ENCODE peak calls at places on chromosomes 16 and 17, in ten cellular contexts. I is nephron progenitor cell, C is M059J, Y is HAP-1, Z is non-pigmented ciliary epithelial cell, Q is cardiac muscle cell, B is H54, W is EH, T is left kidney, V is foreskin fibroblast. N is an unnamed sample.

GRCh38 chr17:9676742-9677387 is 31.5 kb downstream of the USP43 start:
- DNase-seq in Y (no peak), V (peak), I (no peak), W (peak), B (peak), T (no peak), Q (no peak), C (peak), Z (peak), N (peak)

GRCh38 chr16:24986512-24987303 is 28.5 kb downstream of the ARHGAP17 start:
- DNase-seq in I (no peak), W (peak), T (no peak), B (no peak), Y (no peak), Q (peak), Z (no peak), V (peak), C (peak), N (no peak)

GRCh38 chr16:69701452-69701851 is 24.9 kb downstream of the NQO1 start:
- DNase-seq in I (no peak), V (no peak), Z (no peak), T (no peak), W (no peak), B (no peak), C (no peak), Q (no peak), Y (no peak), N (no peak)

GRCh38 chr17:49438439-49438861 is 23.8 kb upstream of the PHB1 start:
- DNase-seq in W (no peak), Y (peak), V (no peak), Q (no peak), B (no peak), T (peak), I (peak), Z (no peak), C (no peak), N (no peak)

GRCh38 chr16:89330177-89330856 is 112.8 kb downstream of the ZNF778 start:
- DNase-seq in B (peak), Q (peak), V (no peak), I (no peak), C (peak), Y (no peak), W (peak), T (no peak), Z (no peak), N (no peak)

GRCh38 chr17:58970966-58971575 is 135.6 kb downstream of the TRIM37 start:
- DNase-seq in Y (no peak), I (no peak), Q (no peak), B (no peak), T (no peak), Z (no peak), V (peak), W (peak), C (peak), N (no peak)

GRCh38 chr17:34502426-34502825 is 77.0 kb upstream of the TMEM132E start:
- DNase-seq in B (no peak), T (no peak), W (no peak), Y (no peak), Z (no peak), V (no peak), C (no peak), I (no peak), Q (no peak), N (no peak)

GRCh38 chr16:26651464-26651863 is 415.3 kb upstream of the C16orf82 start:
- DNase-seq in Z (no peak), V (no peak), Y (no peak), C (no peak), B (no peak), Q (no peak), I (no peak), W (no peak), T (no peak), N (no peak)

GRCh38 chr17:77826132-77826873 is 132.2 kb upstream of the TNRC6C start:
- DNase-seq in Y (no peak), I (no peak), T (no peak), V (no peak), W (no peak), B (no peak), C (no peak), Z (no peak), Q (no peak), N (no peak)

GRCh38 chr16:15494231-15494630 is 59.8 kb downstream of the BMERB1 start:
- DNase-seq in W (peak), I (no peak), Q (no peak), Z (no peak), V (peak), C (peak), B (no peak), Y (no peak), T (peak), N (no peak)

GRCh38 chr17:76805319-76805718 is 62.9 kb upstream of the MGAT5B start:
- DNase-seq in W (peak), B (no peak), I (no peak), C (peak), V (peak), T (no peak), Z (no peak), Y (no peak), Q (peak), N (no peak)

GRCh38 chr16:27779719-27780161 is 229.8 kb downstream of the KATNIP start:
- DNase-seq in T (peak), V (peak), B (no peak), C (no peak), Q (peak), Y (peak), Z (no peak), W (peak), I (peak), N (peak)

GRCh38 chr16:9874233-9874632 is 308.0 kb downstream of the GRIN2A start:
- DNase-seq in Z (no peak), Y (no peak), T (no peak), I (no peak), C (no peak), W (no peak), B (peak), Q (no peak), V (no peak), N (no peak)

GRCh38 chr17:9206989-9207317 is 185.6 kb downstream of the NTN1 start:
- DNase-seq in I (no peak), T (no peak), B (no peak), W (no peak), Z (no peak), V (no peak), Y (no peak), Q (no peak), C (no peak), N (no peak)

GRCh38 chr17:45050680-45051059 is 762 bp downstream of the DCAKD start:
- DNase-seq in Y (peak), C (peak), T (peak), Q (peak), W (peak), I (no peak), Z (no peak), V (no peak), B (no peak), N (no peak)

GRCh38 chr17:4607773-4608187 is 23.5 kb downstream of the SMTNL2 start:
- DNase-seq in T (peak), Y (no peak), Q (peak), W (peak), Z (no peak), V (peak), B (no peak), C (peak), I (no peak), N (no peak)